ENCODE peak calls at places on chromosome 5, in nine cellular contexts. One of them, this sample, is unnamed.

GRCh38 chr5:167770461-167770860 is 521.0 kb upstream of the WWC1 start:
- DNase-seq in kidney: no peak
- DNase-seq in GM13976: no peak
- DNase-seq in astrocyte of the spinal cord: peak
- DNase-seq in HFFc6: peak
- DNase-seq in choroid plexus epithelial cell: peak
- DNase-seq in psoas muscle: no peak
- DNase-seq in astrocyte: peak
- DNase-seq in mesothelial cell of epicardium: no peak
- DNase-seq in this sample: no peak

GRCh38 chr5:67035098-67035740 is 161.4 kb downstream of the CD180 start:
- DNase-seq in kidney: no peak
- DNase-seq in GM13976: no peak
- DNase-seq in astrocyte of the spinal cord: no peak
- DNase-seq in HFFc6: no peak
- DNase-seq in choroid plexus epithelial cell: no peak
- DNase-seq in psoas muscle: no peak
- DNase-seq in astrocyte: no peak
- DNase-seq in mesothelial cell of epicardium: no peak
- DNase-seq in this sample: no peak

GRCh38 chr5:173099461-173099860 is 43.3 kb downstream of the CREBRF start:
- DNase-seq in kidney: no peak
- DNase-seq in GM13976: no peak
- DNase-seq in astrocyte of the spinal cord: no peak
- DNase-seq in HFFc6: no peak
- DNase-seq in choroid plexus epithelial cell: no peak
- DNase-seq in psoas muscle: no peak
- DNase-seq in astrocyte: no peak
- DNase-seq in mesothelial cell of epicardium: no peak
- DNase-seq in this sample: no peak

GRCh38 chr5:152523964-152524363 is 118.9 kb upstream of the NMUR2 start:
- DNase-seq in kidney: no peak
- DNase-seq in GM13976: no peak
- DNase-seq in astrocyte of the spinal cord: no peak
- DNase-seq in HFFc6: no peak
- DNase-seq in choroid plexus epithelial cell: no peak
- DNase-seq in psoas muscle: no peak
- DNase-seq in astrocyte: no peak
- DNase-seq in mesothelial cell of epicardium: no peak
- DNase-seq in this sample: no peak

GRCh38 chr5:54249210-54250028 is 61.0 kb downstream of the ARL15 start:
- DNase-seq in kidney: no peak
- DNase-seq in GM13976: peak
- DNase-seq in astrocyte of the spinal cord: peak
- DNase-seq in HFFc6: peak
- DNase-seq in choroid plexus epithelial cell: peak
- DNase-seq in psoas muscle: no peak
- DNase-seq in astrocyte: peak
- DNase-seq in mesothelial cell of epicardium: no peak
- DNase-seq in this sample: no peak

GRCh38 chr5:39569857-39570256 is 145.1 kb upstream of the DAB2 start:
- DNase-seq in kidney: no peak
- DNase-seq in GM13976: no peak
- DNase-seq in astrocyte of the spinal cord: no peak
- DNase-seq in HFFc6: no peak
- DNase-seq in choroid plexus epithelial cell: no peak
- DNase-seq in psoas muscle: no peak
- DNase-seq in astrocyte: no peak
- DNase-seq in mesothelial cell of epicardium: no peak
- DNase-seq in this sample: no peak

GRCh38 chr5:22500521-22500920 is 352.6 kb downstream of the CDH12 start:
- DNase-seq in kidney: no peak
- DNase-seq in GM13976: no peak
- DNase-seq in astrocyte of the spinal cord: no peak
- DNase-seq in HFFc6: no peak
- DNase-seq in choroid plexus epithelial cell: no peak
- DNase-seq in psoas muscle: no peak
- DNase-seq in astrocyte: no peak
- DNase-seq in mesothelial cell of epicardium: no peak
- DNase-seq in this sample: no peak

GRCh38 chr5:150213530-150213929 is 23.7 kb downstream of the SLC6A7 start:
- DNase-seq in kidney: peak
- DNase-seq in GM13976: no peak
- DNase-seq in astrocyte of the spinal cord: peak
- DNase-seq in HFFc6: no peak
- DNase-seq in choroid plexus epithelial cell: peak
- DNase-seq in psoas muscle: no peak
- DNase-seq in astrocyte: peak
- DNase-seq in mesothelial cell of epicardium: no peak
- DNase-seq in this sample: no peak

GRCh38 chr5:37272564-37272963 is 23.4 kb upstream of the CPLANE1 start:
- DNase-seq in kidney: no peak
- DNase-seq in GM13976: no peak
- DNase-seq in astrocyte of the spinal cord: peak
- DNase-seq in HFFc6: peak
- DNase-seq in choroid plexus epithelial cell: peak
- DNase-seq in psoas muscle: no peak
- DNase-seq in astrocyte: peak
- DNase-seq in mesothelial cell of epicardium: no peak
- DNase-seq in this sample: no peak

GRCh38 chr5:32984851-32985250 is 273.7 kb downstream of the NPR3 start:
- DNase-seq in kidney: no peak
- DNase-seq in GM13976: no peak
- DNase-seq in astrocyte of the spinal cord: peak
- DNase-seq in HFFc6: peak
- DNase-seq in choroid plexus epithelial cell: peak
- DNase-seq in psoas muscle: no peak
- DNase-seq in astrocyte: peak
- DNase-seq in mesothelial cell of epicardium: no peak
- DNase-seq in this sample: no peak

GRCh38 chr5:167167191-167167590 is 1124.3 kb upstream of the WWC1 start:
- DNase-seq in kidney: no peak
- DNase-seq in GM13976: no peak
- DNase-seq in astrocyte of the spinal cord: no peak
- DNase-seq in HFFc6: no peak
- DNase-seq in choroid plexus epithelial cell: no peak
- DNase-seq in psoas muscle: no peak
- DNase-seq in astrocyte: no peak
- DNase-seq in mesothelial cell of epicardium: no peak
- DNase-seq in this sample: no peak

GRCh38 chr5:55636177-55636576 is 75.9 kb downstream of the SLC38A9 start:
- DNase-seq in kidney: no peak
- DNase-seq in GM13976: no peak
- DNase-seq in astrocyte of the spinal cord: no peak
- DNase-seq in HFFc6: no peak
- DNase-seq in choroid plexus epithelial cell: no peak
- DNase-seq in psoas muscle: no peak
- DNase-seq in astrocyte: no peak
- DNase-seq in mesothelial cell of epicardium: no peak
- DNase-seq in this sample: no peak

GRCh38 chr5:126647071-126647470 is 46.3 kb downstream of the PHAX start:
- DNase-seq in kidney: no peak
- DNase-seq in GM13976: no peak
- DNase-seq in astrocyte of the spinal cord: no peak
- DNase-seq in HFFc6: no peak
- DNase-seq in choroid plexus epithelial cell: no peak
- DNase-seq in psoas muscle: no peak
- DNase-seq in astrocyte: no peak
- DNase-seq in mesothelial cell of epicardium: no peak
- DNase-seq in this sample: no peak

GRCh38 chr5:430214-430925 is 12.6 kb upstream of the EXOC3 start:
- DNase-seq in kidney: peak
- DNase-seq in GM13976: no peak
- DNase-seq in astrocyte of the spinal cord: no peak
- DNase-seq in HFFc6: no peak
- DNase-seq in choroid plexus epithelial cell: no peak
- DNase-seq in psoas muscle: no peak
- DNase-seq in astrocyte: no peak
- DNase-seq in mesothelial cell of epicardium: no peak
- DNase-seq in this sample: peak

GRCh38 chr5:68730220-68731010 is 363.4 kb upstream of the SLC30A5 start:
- DNase-seq in kidney: no peak
- DNase-seq in GM13976: no peak
- DNase-seq in astrocyte of the spinal cord: peak
- DNase-seq in HFFc6: peak
- DNase-seq in choroid plexus epithelial cell: peak
- DNase-seq in psoas muscle: no peak
- DNase-seq in astrocyte: peak
- DNase-seq in mesothelial cell of epicardium: no peak
- DNase-seq in this sample: no peak

GRCh38 chr5:109161914-109162683 is 247.7 kb downstream of the PJA2 start:
- DNase-seq in kidney: no peak
- DNase-seq in GM13976: no peak
- DNase-seq in astrocyte of the spinal cord: no peak
- DNase-seq in HFFc6: peak
- DNase-seq in choroid plexus epithelial cell: peak
- DNase-seq in psoas muscle: no peak
- DNase-seq in astrocyte: no peak
- DNase-seq in mesothelial cell of epicardium: no peak
- DNase-seq in this sample: no peak

GRCh38 chr5:168992687-168993086 is 308.3 kb downstream of the SLIT3 start:
- DNase-seq in kidney: no peak
- DNase-seq in GM13976: no peak
- DNase-seq in astrocyte of the spinal cord: no peak
- DNase-seq in HFFc6: no peak
- DNase-seq in choroid plexus epithelial cell: no peak
- DNase-seq in psoas muscle: no peak
- DNase-seq in astrocyte: no peak
- DNase-seq in mesothelial cell of epicardium: no peak
- DNase-seq in this sample: no peak
- TF ChIP-seq CTCF in kidney: peak
- TF ChIP-seq CTCF in GM13976: no peak
- TF ChIP-seq CTCF in astrocyte of the spinal cord: peak
- TF ChIP-seq CTCF in HFFc6: peak
- TF ChIP-seq CTCF in choroid plexus epithelial cell: no peak
- TF ChIP-seq CTCF in psoas muscle: no peak
- TF ChIP-seq CTCF in astrocyte: peak
- TF ChIP-seq CTCF in mesothelial cell of epicardium: peak
- TF ChIP-seq CTCF in this sample: peak

GRCh38 chr5:129079496-129079895 is 15.1 kb upstream of the ISOC1 start:
- DNase-seq in kidney: no peak
- DNase-seq in GM13976: no peak
- DNase-seq in astrocyte of the spinal cord: peak
- DNase-seq in HFFc6: no peak
- DNase-seq in choroid plexus epithelial cell: no peak
- DNase-seq in psoas muscle: no peak
- DNase-seq in astrocyte: no peak
- DNase-seq in mesothelial cell of epicardium: no peak
- DNase-seq in this sample: no peak

GRCh38 chr5:129077433-129078075 is 17.0 kb upstream of the ISOC1 start:
- DNase-seq in kidney: no peak
- DNase-seq in GM13976: no peak
- DNase-seq in astrocyte of the spinal cord: no peak
- DNase-seq in HFFc6: no peak
- DNase-seq in choroid plexus epithelial cell: peak
- DNase-seq in psoas muscle: no peak
- DNase-seq in astrocyte: no peak
- DNase-seq in mesothelial cell of epicardium: no peak
- DNase-seq in this sample: no peak

GRCh38 chr5:129078247-129078646 is 16.3 kb upstream of the ISOC1 start:
- DNase-seq in kidney: no peak
- DNase-seq in GM13976: no peak
- DNase-seq in astrocyte of the spinal cord: no peak
- DNase-seq in HFFc6: no peak
- DNase-seq in choroid plexus epithelial cell: no peak
- DNase-seq in psoas muscle: no peak
- DNase-seq in astrocyte: no peak
- DNase-seq in mesothelial cell of epicardium: no peak
- DNase-seq in this sample: no peak

GRCh38 chr5:129078660-129079059 is 15.9 kb upstream of the ISOC1 start:
- DNase-seq in kidney: no peak
- DNase-seq in GM13976: no peak
- DNase-seq in astrocyte of the spinal cord: no peak
- DNase-seq in HFFc6: no peak
- DNase-seq in choroid plexus epithelial cell: no peak
- DNase-seq in psoas muscle: no peak
- DNase-seq in astrocyte: no peak
- DNase-seq in mesothelial cell of epicardium: no peak
- DNase-seq in this sample: no peak

GRCh38 chr5:129074903-129075302 is 19.6 kb upstream of the ISOC1 start:
- DNase-seq in kidney: no peak
- DNase-seq in GM13976: no peak
- DNase-seq in astrocyte of the spinal cord: no peak
- DNase-seq in HFFc6: no peak
- DNase-seq in choroid plexus epithelial cell: no peak
- DNase-seq in psoas muscle: no peak
- DNase-seq in astrocyte: no peak
- DNase-seq in mesothelial cell of epicardium: no peak
- DNase-seq in this sample: no peak
- TF ChIP-seq CTCF in kidney: no peak
- TF ChIP-seq CTCF in GM13976: no peak
- TF ChIP-seq CTCF in astrocyte of the spinal cord: no peak
- TF ChIP-seq CTCF in HFFc6: no peak
- TF ChIP-seq CTCF in choroid plexus epithelial cell: no peak
- TF ChIP-seq CTCF in psoas muscle: no peak
- TF ChIP-seq CTCF in astrocyte: no peak
- TF ChIP-seq CTCF in mesothelial cell of epicardium: no peak
- TF ChIP-seq CTCF in this sample: no peak

GRCh38 chr5:140346348-140347221 is at the start of gene HBEGF:
- DNase-seq in kidney: peak
- DNase-seq in GM13976: peak
- DNase-seq in astrocyte of the spinal cord: peak
- DNase-seq in HFFc6: peak
- DNase-seq in choroid plexus epithelial cell: peak
- DNase-seq in psoas muscle: peak
- DNase-seq in astrocyte: peak
- DNase-seq in mesothelial cell of epicardium: peak
- DNase-seq in this sample: peak
- TF ChIP-seq CTCF in kidney: peak
- TF ChIP-seq CTCF in GM13976: peak
- TF ChIP-seq CTCF in astrocyte of the spinal cord: peak
- TF ChIP-seq CTCF in HFFc6: peak
- TF ChIP-seq CTCF in choroid plexus epithelial cell: peak
- TF ChIP-seq CTCF in psoas muscle: peak
- TF ChIP-seq CTCF in astrocyte: peak
- TF ChIP-seq CTCF in mesothelial cell of epicardium: peak
- TF ChIP-seq CTCF in this sample: peak

DNA sequence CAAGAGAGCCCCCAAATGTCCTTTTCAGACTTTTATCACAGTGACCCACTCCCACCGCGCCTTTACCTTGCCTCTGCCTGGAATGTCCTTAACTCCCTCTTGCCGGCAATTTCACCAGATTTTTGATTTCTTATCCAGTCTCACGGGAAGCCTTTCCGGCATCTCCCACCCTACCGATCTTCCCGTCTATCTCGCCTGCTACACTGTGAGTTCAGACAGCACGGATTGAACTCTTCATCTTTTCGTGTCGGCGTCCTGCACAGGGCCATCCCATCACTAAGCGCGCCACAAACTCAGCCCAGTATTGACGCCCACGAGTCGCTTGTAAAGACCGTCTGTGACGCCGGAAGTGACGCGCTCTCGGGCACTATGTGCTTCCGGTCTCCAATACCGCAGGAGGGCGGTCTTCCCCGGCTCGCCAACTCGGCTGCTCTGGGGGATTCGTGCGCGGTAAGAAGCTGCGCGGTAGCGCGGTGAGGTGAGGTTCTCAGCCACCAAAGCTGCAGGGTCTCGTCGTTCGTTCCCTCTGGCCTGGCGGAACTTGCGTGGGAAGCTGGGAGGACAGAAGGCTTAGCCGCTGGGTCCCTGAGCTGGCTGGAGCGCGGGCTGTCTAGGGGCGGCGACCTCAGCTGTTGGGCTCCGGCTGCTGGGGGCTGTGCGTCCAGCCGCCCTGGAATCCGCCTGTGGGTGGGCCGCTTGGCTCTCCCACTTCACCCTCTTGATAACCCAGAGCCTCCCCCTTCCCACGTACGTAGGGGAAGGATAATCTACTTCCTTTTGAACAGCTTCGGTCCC is at the start of gene ZCCHC9:
- DNase-seq in kidney: peak
- DNase-seq in GM13976: peak
- DNase-seq in astrocyte of the spinal cord: peak
- DNase-seq in HFFc6: peak
- DNase-seq in choroid plexus epithelial cell: peak
- DNase-seq in psoas muscle: peak
- DNase-seq in astrocyte: peak
- DNase-seq in mesothelial cell of epicardium: peak
- DNase-seq in this sample: peak
- TF ChIP-seq CTCF in kidney: peak
- TF ChIP-seq CTCF in GM13976: no peak
- TF ChIP-seq CTCF in astrocyte of the spinal cord: peak
- TF ChIP-seq CTCF in HFFc6: peak
- TF ChIP-seq CTCF in choroid plexus epithelial cell: peak
- TF ChIP-seq CTCF in psoas muscle: peak
- TF ChIP-seq CTCF in astrocyte: no peak
- TF ChIP-seq CTCF in mesothelial cell of epicardium: peak
- TF ChIP-seq CTCF in this sample: peak

This sample was measured in osteocyte.